ENCODE peak calls at places on chromosome 11, in six cellular contexts. K, H, S, J, O and B are unnamed samples.

GRCh38 chr11:73113426-73113825 is 28.7 kb downstream of the FCHSD2 start:
- DNase-seq in J (no peak), O (no peak), K (no peak), H (no peak), S (no peak), B (no peak)

GRCh38 chr11:117045956-117046355 is 52.3 kb downstream of the SIK3 start:
- DNase-seq in K (peak; percentile 59), O (no peak), H (no peak), J (no peak), S (no peak), B (no peak)

GRCh38 chr11:91296628-91297027 is 928.0 kb upstream of the FAT3 start:
- DNase-seq in O (peak; percentile 63), S (no peak), K (no peak), H (no peak), J (no peak), B (no peak)

GRCh38 chr11:28673687-28674431 is 565.7 kb downstream of the METTL15 start:
- DNase-seq in J (no peak), O (peak; percentile 13), K (no peak), S (no peak), H (no peak), B (no peak)

GRCh38 chr11:15073361-15074205 is at the start of gene CALCB:
- DNase-seq in S (no peak), H (no peak), K (no peak), J (no peak), O (peak; percentile 10), B (peak; percentile 13)

GRCh38 chr11:90747057-90747456 is 524.2 kb upstream of the CHORDC1 start:
- DNase-seq in K (no peak), J (no peak), H (no peak), O (no peak), S (no peak), B (no peak)

GRCh38 chr11:33620423-33621120 is 80.1 kb downstream of the C11orf91 start:
- DNase-seq in J (no peak), S (no peak), O (peak; percentile 87), K (no peak), H (no peak), B (peak; percentile 49)

GRCh38 chr11:105312266-105312665 is 172.7 kb upstream of the CARD18 start:
- DNase-seq in H (no peak), S (no peak), K (no peak), O (no peak), J (no peak), B (no peak)

GRCh38 chr11:119592642-119593041 is 136.4 kb downstream of the NECTIN1 start:
- DNase-seq in H (no peak), J (no peak), O (no peak), K (no peak), S (no peak), B (no peak)

GRCh38 chr11:72439455-72439854 is 5.1 kb upstream of the CLPB start:
- DNase-seq in H (no peak), O (peak; percentile 63), J (no peak), S (no peak), K (no peak), B (no peak)

GRCh38 chr11:88353386-88353785 is 15.8 kb upstream of the CTSC start:
- DNase-seq in K (no peak), S (no peak), O (no peak), H (no peak), J (no peak), B (no peak)

GRCh38 chr11:12404461-12404860 is 27.1 kb downstream of the PARVA start:
- DNase-seq in J (no peak), K (peak; percentile 61), O (no peak), H (no peak), S (no peak), B (peak; percentile 38)

GRCh38 chr11:27912916-27913315 is 195.0 kb downstream of the KIF18A start:
- DNase-seq in O (peak; percentile 36), K (no peak), J (no peak), H (no peak), S (no peak), B (no peak)

GRCh38 chr11:95625164-95626017 is 164.2 kb downstream of the FAM76B start:
- DNase-seq in J (no peak), H (no peak), O (no peak), S (no peak), K (no peak), B (peak; percentile 52)

GRCh38 chr11:111946499-111946898 is 9.4 kb downstream of the DIXDC1 start:
- DNase-seq in H (no peak), O (no peak), J (peak; percentile 63), S (no peak), K (no peak), B (peak; percentile 69)

GRCh38 chr11:75320643-75321042 is 30.8 kb downstream of the ARRB1 start:
- DNase-seq in H (no peak), J (no peak), S (no peak), K (no peak), O (no peak), B (no peak)

GRCh38 chr11:67534070-67534679 is 10.9 kb upstream of the CABP2 start:
- DNase-seq in J (no peak), K (no peak), O (no peak), S (no peak), H (no peak), B (no peak)

GRCh38 chr11:84408946-84409411 is 1122.8 kb upstream of the CCDC90B start:
- DNase-seq in O (no peak), K (no peak), H (no peak), S (no peak), J (no peak), B (no peak)

GRCh38 chr11:78295991-78296930 is 107.5 kb downstream of the USP35 start:
- DNase-seq in O (peak; percentile 13), H (no peak), S (no peak), K (no peak), J (no peak), B (no peak)

GRCh38 chr11:120031156-120031555 is 106.8 kb downstream of the TRIM29 start:
- DNase-seq in H (no peak), O (no peak), K (no peak), J (no peak), S (no peak), B (no peak)

GRCh38 chr11:31757245-31757835 is 53.8 kb downstream of the PAX6 start:
- DNase-seq in H (no peak), J (no peak), O (no peak), S (no peak), K (no peak), B (peak; percentile 27)

GRCh38 chr11:9955387-9955786 is 291.5 kb downstream of the SWAP70 start:
- DNase-seq in J (no peak), H (no peak), O (peak; percentile 61), S (no peak), K (no peak), B (no peak)

GRCh38 chr11:112878228-112878627 is 83.0 kb upstream of the NCAM1 start:
- DNase-seq in H (no peak), S (no peak), K (no peak), O (no peak), J (no peak), B (no peak)

GRCh38 chr11:128424867-128425285 is 162.5 kb downstream of the ETS1 start:
- DNase-seq in O (peak; percentile 66), H (no peak), K (no peak), S (peak; percentile 72), J (peak; percentile 35), B (no peak)

GRCh38 chr11:87820026-87820425 is 355.2 kb downstream of the RAB38 start:
- DNase-seq in H (no peak), K (no peak), O (no peak), S (no peak), J (no peak), B (no peak)

GRCh38 chr11:89495951-89496350 is 4.8 kb upstream of the NOX4 start:
- DNase-seq in O (peak; percentile 93), H (no peak), J (no peak), K (no peak), S (peak; percentile 34), B (no peak)

DNA sequence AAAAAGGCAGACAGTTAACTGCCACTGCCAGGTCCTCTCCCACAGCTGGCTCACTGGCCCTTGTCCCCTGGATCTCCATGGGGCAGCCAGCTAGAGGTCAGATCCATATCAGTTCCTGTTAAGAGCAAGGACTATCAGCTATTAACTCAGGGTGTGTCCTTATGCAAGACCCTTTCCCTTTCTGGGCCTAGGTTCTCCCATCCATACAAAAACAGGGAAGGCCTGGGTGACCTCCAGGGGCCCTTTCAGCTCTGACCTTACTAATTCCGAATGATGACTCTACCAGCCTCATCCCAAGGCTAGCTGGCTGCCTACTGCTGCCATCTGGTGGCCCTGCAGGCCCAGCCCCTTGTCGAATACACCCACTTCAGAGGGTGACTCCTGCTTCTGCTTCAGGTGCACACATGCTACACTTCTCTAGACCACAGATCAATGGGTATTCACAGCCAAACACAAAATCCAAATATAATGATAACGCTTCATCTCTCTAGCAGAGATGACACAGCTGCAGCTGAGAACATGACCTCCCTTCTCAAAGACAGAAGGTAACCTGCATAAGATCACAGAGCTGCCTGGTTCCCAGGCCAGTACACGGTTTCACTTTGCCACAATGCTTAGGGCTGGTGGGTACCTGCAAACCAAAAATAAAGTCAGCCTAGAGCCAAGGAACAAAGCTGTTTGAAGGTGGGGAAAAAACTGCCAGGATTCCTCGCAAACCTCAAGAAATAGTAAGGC is 34.1 kb downstream of the SERGEF start:
- DNase-seq in K (peak; percentile 80), O (peak; percentile 53), H (peak; percentile 72), S (peak; percentile 45), J (peak; percentile 43), B (peak; percentile 54)
- TF ChIP-seq CTCF in K (peak; percentile 84), O (peak; percentile 78), H (peak; percentile 76), S (peak; percentile 76), J (no peak), B (peak; percentile 58)

DNA sequence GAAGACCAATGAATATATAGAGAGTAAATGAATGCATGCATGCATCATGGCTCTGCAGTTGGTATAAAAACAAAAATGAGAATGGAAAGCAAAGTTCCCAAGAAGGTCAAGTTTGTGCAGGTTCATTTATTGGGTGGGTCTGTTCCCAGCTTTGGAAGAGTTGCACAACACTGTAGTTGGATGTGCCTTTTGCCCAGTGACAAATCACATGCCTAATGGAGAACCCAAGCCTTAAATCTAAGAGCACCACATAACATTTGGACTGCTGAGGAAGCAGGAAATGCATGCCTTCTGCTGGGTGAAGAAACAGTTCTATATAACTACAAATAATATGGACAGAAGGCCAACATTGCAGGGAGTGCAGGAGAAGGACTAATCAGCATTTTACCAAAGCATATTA is 30.6 kb downstream of the PRCP start:
- DNase-seq in H (no peak), S (peak; percentile 11), O (no peak), K (peak; percentile 55), J (no peak), B (no peak)
- H3K27ac ChIP-seq in H (no peak overlapping the region), S (peak overlapping the region; percentile 59), O (no peak overlapping the region), K (peak overlapping the region; percentile 54), J (no peak overlapping the region), B (no peak overlapping the region)

GRCh38 chr11:118359295-118359958 is at the start of gene UBE4A:
- DNase-seq in S (peak; percentile 98), H (peak; percentile 57), K (peak; percentile 97), O (peak; percentile 93), J (peak; percentile 97), B (peak; percentile 96)
- TF ChIP-seq POLR2A in S (no peak), H (peak; percentile 66), K (peak; percentile 68), O (peak; percentile 80), J (no peak), B (peak; percentile 65)

DNA sequence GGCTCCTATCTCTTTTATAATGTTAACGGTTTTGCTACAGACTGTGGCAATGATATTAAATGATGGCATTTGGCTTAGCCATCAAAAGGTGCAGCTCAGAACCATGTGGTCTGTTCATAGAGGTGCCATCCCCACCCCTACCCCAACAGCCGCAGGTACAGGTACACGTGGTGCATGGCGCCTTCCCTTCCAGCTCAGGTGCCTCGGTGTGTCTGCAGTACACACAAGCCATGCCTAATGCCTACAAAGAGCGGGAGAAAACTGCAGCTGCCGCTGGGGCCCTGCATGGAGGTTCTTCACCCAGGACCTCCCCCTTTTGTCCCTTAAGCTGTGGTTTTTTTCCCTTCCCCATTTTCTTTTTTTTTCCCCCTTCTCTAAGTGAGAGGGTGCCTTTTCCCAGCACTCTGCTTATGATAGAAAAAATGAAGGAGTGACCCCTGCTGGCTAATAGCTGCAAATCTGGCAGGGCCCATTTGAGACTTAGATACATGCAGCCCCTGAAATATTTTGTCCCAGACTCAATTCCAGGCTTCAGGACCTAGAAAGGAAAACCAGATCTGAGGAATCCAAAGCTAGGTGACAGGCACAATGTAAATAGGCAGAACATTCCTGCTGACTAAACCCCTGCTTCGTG is 6.5 kb downstream of the OR52M1 start:
- DNase-seq in O (peak; percentile 16), K (no peak), S (no peak), J (no peak), H (no peak), B (no peak)
- TF ChIP-seq CTCF in O (peak; percentile 39), K (peak; percentile 38), S (peak; percentile 6), J (no peak), H (peak; percentile 32), B (no peak)